ENCODE peak calls at places on chromosomes 1 and 21, in five cellular contexts. One of them, this sample, is unnamed.

GRCh38 chr1:29166291-29166878 is 15.3 kb downstream of the SRSF4 start:
- DNase-seq in IMR-90: no peak
- DNase-seq in GM12878: no peak
- DNase-seq in SK-N-SH: no peak
- DNase-seq in K562: no peak
- DNase-seq in this sample: no peak

GRCh38 chr1:201105688-201106087 is 6.5 kb downstream of the CACNA1S start:
- DNase-seq in IMR-90: no peak
- DNase-seq in K562: no peak
- DNase-seq in SK-N-SH: no peak
- DNase-seq in GM12878: no peak
- DNase-seq in this sample: no peak

GRCh38 chr1:42822833-42823392 is 5.7 kb upstream of the SVBP start:
- DNase-seq in GM12878: no peak
- DNase-seq in SK-N-SH: peak
- DNase-seq in IMR-90: peak
- DNase-seq in K562: no peak
- DNase-seq in this sample: peak

GRCh38 chr21:33540711-33541104 is 1.2 kb downstream of the GART start:
- DNase-seq in SK-N-SH: no peak
- DNase-seq in GM12878: no peak
- DNase-seq in K562: no peak
- DNase-seq in IMR-90: no peak
- DNase-seq in this sample: no peak

GRCh38 chr1:211581521-211581920 is 2.6 kb upstream of the SLC30A1 start:
- DNase-seq in K562: no peak
- DNase-seq in SK-N-SH: no peak
- DNase-seq in IMR-90: peak
- DNase-seq in GM12878: no peak
- DNase-seq in this sample: no peak

GRCh38 chr1:67723126-67723525 is 38.1 kb downstream of the GADD45A start:
- DNase-seq in SK-N-SH: no peak
- DNase-seq in K562: no peak
- DNase-seq in IMR-90: no peak
- DNase-seq in GM12878: no peak
- DNase-seq in this sample: no peak

GRCh38 chr1:33312413-33312749 is 8.5 kb downstream of the A3GALT2 start:
- DNase-seq in SK-N-SH: no peak
- DNase-seq in GM12878: no peak
- DNase-seq in K562: no peak
- DNase-seq in IMR-90: no peak
- DNase-seq in this sample: no peak

GRCh38 chr1:117392776-117393175 is 25.5 kb downstream of the MAN1A2 start:
- DNase-seq in GM12878: no peak
- DNase-seq in IMR-90: no peak
- DNase-seq in SK-N-SH: no peak
- DNase-seq in K562: no peak
- DNase-seq in this sample: no peak

GRCh38 chr1:219385786-219386427 is 212.2 kb downstream of the LYPLAL1 start:
- DNase-seq in GM12878: peak
- DNase-seq in IMR-90: peak
- DNase-seq in K562: peak
- DNase-seq in SK-N-SH: peak
- DNase-seq in this sample: peak

GRCh38 chr1:3469104-3469848 is 14.8 kb downstream of the ARHGEF16 start:
- DNase-seq in K562: no peak
- DNase-seq in GM12878: no peak
- DNase-seq in SK-N-SH: no peak
- DNase-seq in IMR-90: no peak
- DNase-seq in this sample: no peak

GRCh38 chr1:70024272-70024671 is 181.1 kb downstream of the LRRC40 start:
- DNase-seq in IMR-90: no peak
- DNase-seq in K562: no peak
- DNase-seq in GM12878: no peak
- DNase-seq in SK-N-SH: no peak
- DNase-seq in this sample: no peak

GRCh38 chr1:178004926-178005391 is 35.1 kb upstream of the SEC16B start:
- DNase-seq in IMR-90: peak
- DNase-seq in GM12878: no peak
- DNase-seq in K562: no peak
- DNase-seq in SK-N-SH: no peak
- DNase-seq in this sample: no peak

GRCh38 chr1:94924967-94925366 is 1.9 kb downstream of the CNN3 start:
- DNase-seq in IMR-90: peak
- DNase-seq in K562: no peak
- DNase-seq in SK-N-SH: no peak
- DNase-seq in GM12878: no peak
- DNase-seq in this sample: no peak

GRCh38 chr1:4801192-4801924 is 146.9 kb downstream of the AJAP1 start:
- DNase-seq in K562: no peak
- DNase-seq in IMR-90: no peak
- DNase-seq in GM12878: no peak
- DNase-seq in SK-N-SH: no peak
- DNase-seq in this sample: no peak

GRCh38 chr1:83573776-83574175 is 425.2 kb downstream of the TTLL7 start:
- DNase-seq in K562: no peak
- DNase-seq in GM12878: no peak
- DNase-seq in SK-N-SH: no peak
- DNase-seq in IMR-90: no peak
- DNase-seq in this sample: no peak

GRCh38 chr1:244758700-244759099 is 76.8 kb upstream of the COX20 start:
- DNase-seq in GM12878: no peak
- DNase-seq in K562: no peak
- DNase-seq in SK-N-SH: no peak
- DNase-seq in IMR-90: no peak
- DNase-seq in this sample: no peak

GRCh38 chr1:159076753-159077656 is at the start of gene AIM2:
- DNase-seq in K562: peak
- DNase-seq in IMR-90: no peak
- DNase-seq in GM12878: peak
- DNase-seq in SK-N-SH: no peak
- DNase-seq in this sample: no peak

GRCh38 chr1:159067699-159068621 is 8.6 kb downstream of the AIM2 start:
- DNase-seq in GM12878: peak
- DNase-seq in SK-N-SH: no peak
- DNase-seq in K562: no peak
- DNase-seq in IMR-90: no peak
- DNase-seq in this sample: no peak

GRCh38 chr1:159068877-159069276 is 7.7 kb downstream of the AIM2 start:
- DNase-seq in GM12878: no peak
- DNase-seq in SK-N-SH: no peak
- DNase-seq in IMR-90: peak
- DNase-seq in K562: no peak
- DNase-seq in this sample: no peak

GRCh38 chr1:159076438-159076752 is 171 bp downstream of the AIM2 start:
- DNase-seq in GM12878: no peak
- DNase-seq in K562: no peak
- DNase-seq in IMR-90: no peak
- DNase-seq in SK-N-SH: no peak
- DNase-seq in this sample: no peak

DNA sequence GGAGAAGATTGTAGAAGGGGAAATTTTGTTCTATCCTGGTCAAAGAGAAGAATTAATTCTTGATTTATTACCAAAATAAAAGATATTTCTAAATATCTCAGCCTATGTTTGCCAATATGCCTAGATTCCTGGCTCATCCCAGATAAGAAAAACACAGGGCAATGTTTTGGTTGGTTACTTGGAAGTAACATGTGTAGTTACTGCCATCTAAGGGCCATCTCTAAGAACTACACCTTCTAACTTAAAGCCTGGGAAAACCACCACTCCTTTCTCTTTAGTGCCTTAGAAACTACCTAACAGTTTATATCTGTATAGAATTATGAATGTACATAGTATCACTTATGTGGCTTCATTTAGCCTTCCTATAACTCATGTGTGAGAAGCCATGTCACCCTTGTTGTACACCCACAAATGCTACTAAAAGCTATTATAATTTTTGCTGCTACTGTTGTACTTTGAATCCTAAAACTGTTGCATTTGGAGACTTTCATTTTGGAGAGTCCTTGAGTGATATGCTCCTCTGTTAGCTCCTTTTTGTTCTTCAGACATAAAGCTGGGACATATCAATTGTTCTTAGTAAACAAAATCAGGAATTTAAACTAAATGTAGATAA is 4.5 kb downstream of the AIM2 start:
- DNase-seq in GM12878: no peak
- DNase-seq in IMR-90: peak
- DNase-seq in K562: peak
- DNase-seq in SK-N-SH: peak
- DNase-seq in this sample: peak
- TF ChIP-seq RCOR1 in GM12878: no peak
- TF ChIP-seq RCOR1 in IMR-90: no peak
- TF ChIP-seq RCOR1 in K562: no peak
- TF ChIP-seq RCOR1 in SK-N-SH: no peak
- TF ChIP-seq RCOR1 in this sample: no peak

GRCh38 chr1:203475012-203475981 is at the start of gene PRELP:
- DNase-seq in GM12878: no peak
- DNase-seq in SK-N-SH: peak
- DNase-seq in IMR-90: peak
- DNase-seq in K562: peak
- DNase-seq in this sample: peak
- TF ChIP-seq RCOR1 in GM12878: no peak
- TF ChIP-seq RCOR1 in SK-N-SH: no peak
- TF ChIP-seq RCOR1 in IMR-90: no peak
- TF ChIP-seq RCOR1 in K562: no peak
- TF ChIP-seq RCOR1 in this sample: no peak

GRCh38 chr1:65418522-65419185 is 1.8 kb upstream of the LEPR start:
- DNase-seq in IMR-90: peak
- DNase-seq in K562: no peak
- DNase-seq in SK-N-SH: no peak
- DNase-seq in GM12878: no peak
- DNase-seq in this sample: no peak

GRCh38 chr1:65422241-65423203 is 2.1 kb downstream of the LEPR start:
- DNase-seq in SK-N-SH: no peak
- DNase-seq in K562: no peak
- DNase-seq in GM12878: no peak
- DNase-seq in IMR-90: peak
- DNase-seq in this sample: no peak

GRCh38 chr1:65419681-65420589 is 533 bp upstream of the LEPR start:
- DNase-seq in K562: peak
- DNase-seq in IMR-90: peak
- DNase-seq in SK-N-SH: peak
- DNase-seq in GM12878: peak
- DNase-seq in this sample: peak

GRCh38 chr1:65421341-65422174 is 1.1 kb downstream of the LEPR start:
- DNase-seq in GM12878: no peak
- DNase-seq in IMR-90: peak
- DNase-seq in SK-N-SH: no peak
- DNase-seq in K562: no peak
- DNase-seq in this sample: no peak

GRCh38 chr1:65420590-65421340 is at the start of the genes LEPR and LEPROT:
- DNase-seq in IMR-90: peak
- DNase-seq in K562: no peak
- DNase-seq in SK-N-SH: no peak
- DNase-seq in GM12878: no peak
- DNase-seq in this sample: peak
- TF ChIP-seq RCOR1 in IMR-90: no peak
- TF ChIP-seq RCOR1 in K562: no peak
- TF ChIP-seq RCOR1 in SK-N-SH: no peak
- TF ChIP-seq RCOR1 in GM12878: no peak
- TF ChIP-seq RCOR1 in this sample: no peak

GRCh38 chr1:18343646-18344045 is 137.1 kb upstream of the KLHDC7A start:
- DNase-seq in K562: no peak
- DNase-seq in GM12878: no peak
- DNase-seq in SK-N-SH: no peak
- DNase-seq in IMR-90: no peak
- DNase-seq in this sample: no peak

GRCh38 chr1:18344755-18345154 is 136.0 kb upstream of the KLHDC7A start:
- DNase-seq in K562: no peak
- DNase-seq in IMR-90: no peak
- DNase-seq in SK-N-SH: peak
- DNase-seq in GM12878: no peak
- DNase-seq in this sample: no peak

GRCh38 chr1:18341291-18342058 is 139.3 kb upstream of the KLHDC7A start:
- DNase-seq in SK-N-SH: no peak
- DNase-seq in K562: no peak
- DNase-seq in IMR-90: no peak
- DNase-seq in GM12878: peak
- DNase-seq in this sample: no peak

GRCh38 chr1:18340787-18341186 is 139.9 kb upstream of the KLHDC7A start:
- DNase-seq in K562: no peak
- DNase-seq in GM12878: no peak
- DNase-seq in IMR-90: no peak
- DNase-seq in SK-N-SH: no peak
- DNase-seq in this sample: no peak

GRCh38 chr1:18342744-18343143 is 138.0 kb upstream of the KLHDC7A start:
- DNase-seq in GM12878: no peak
- DNase-seq in SK-N-SH: no peak
- DNase-seq in K562: no peak
- DNase-seq in IMR-90: no peak
- DNase-seq in this sample: no peak
- TF ChIP-seq RCOR1 in GM12878: no peak
- TF ChIP-seq RCOR1 in SK-N-SH: no peak
- TF ChIP-seq RCOR1 in K562: no peak
- TF ChIP-seq RCOR1 in IMR-90: no peak
- TF ChIP-seq RCOR1 in this sample: no peak

DNA sequence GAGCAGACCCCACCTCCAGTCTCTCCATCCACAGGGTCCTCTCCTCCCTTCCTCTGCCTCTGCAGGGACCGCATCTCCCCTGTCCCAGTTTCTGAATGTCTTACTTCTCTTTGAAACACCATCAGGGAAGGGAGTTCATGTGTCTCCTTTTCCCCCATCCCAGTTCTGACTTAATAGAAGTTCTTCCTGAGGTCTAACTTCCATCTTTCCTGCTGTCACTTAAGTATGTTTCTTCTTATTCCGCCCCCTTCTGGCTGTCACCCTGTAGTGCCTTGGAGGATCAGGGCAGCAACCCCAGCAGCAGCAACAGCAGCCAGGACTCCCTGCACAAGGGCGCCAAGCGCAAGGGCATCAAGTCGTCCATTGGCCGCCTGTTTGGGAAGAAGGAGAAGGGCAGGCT is 29.3 kb downstream of the MYOG start:
- DNase-seq in IMR-90: no peak
- DNase-seq in SK-N-SH: no peak
- DNase-seq in K562: peak
- DNase-seq in GM12878: no peak
- DNase-seq in this sample: no peak
- TF ChIP-seq RCOR1 in IMR-90: no peak
- TF ChIP-seq RCOR1 in SK-N-SH: no peak
- TF ChIP-seq RCOR1 in K562: no peak
- TF ChIP-seq RCOR1 in GM12878: no peak
- TF ChIP-seq RCOR1 in this sample: no peak

DNA sequence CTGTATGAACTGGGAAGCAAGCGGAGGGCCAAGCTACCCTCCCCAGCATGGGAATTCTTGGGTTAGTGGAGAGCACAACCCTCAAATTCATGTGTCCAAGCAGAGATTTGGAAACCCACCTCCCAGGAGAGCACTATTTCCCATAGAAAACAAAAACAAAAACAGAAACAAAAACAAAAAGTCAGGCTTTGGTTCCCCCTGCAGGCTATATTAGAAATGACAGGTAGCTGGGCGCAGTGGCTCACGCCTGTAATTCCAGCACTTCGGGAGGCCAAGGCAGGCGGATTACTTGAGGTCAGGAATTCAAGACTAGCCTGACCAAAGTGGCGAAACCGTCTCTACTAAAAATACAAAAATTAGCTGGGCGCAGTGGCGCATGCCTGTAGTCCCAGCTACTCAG is 10.8 kb downstream of the MINDY1 start:
- DNase-seq in SK-N-SH: peak
- DNase-seq in GM12878: no peak
- DNase-seq in IMR-90: no peak
- DNase-seq in K562: peak
- DNase-seq in this sample: no peak
- TF ChIP-seq RCOR1 in SK-N-SH: no peak
- TF ChIP-seq RCOR1 in GM12878: no peak
- TF ChIP-seq RCOR1 in IMR-90: no peak
- TF ChIP-seq RCOR1 in K562: no peak
- TF ChIP-seq RCOR1 in this sample: no peak

This sample was measured in A549.